ENCODE peak calls at places on chromosomes 3 and 15, in ten cellular contexts. One of them, this sample, is unnamed.

GRCh38 chr3:94036909-94037507 is 8.6 kb upstream of the STX19 start:
- DNase-seq in cardiac fibroblast: peak; percentile 49
- DNase-seq in NCI-H510A: no peak
- DNase-seq in hepatic stellate cell: peak; percentile 40
- DNase-seq in AG04450: peak; percentile 4
- DNase-seq in IMR-90: peak; percentile 62
- DNase-seq in stimulated activated CD8-positive, alpha-beta memory T cell treated with anti-CD3 and anti-CD28 coated beads, Interleukin-15, amount 100 ng/mL, for 1 hour: no peak
- DNase-seq in KBM-7: peak; percentile 43
- DNase-seq in natural killer cell treated with Interleukin-12 subunit alpha and Interleukin-12 subunit beta and Interleukin-15 and Interleukin-18, amount 100 ng/mL, for 72 hours: no peak
- DNase-seq in choroid plexus epithelial cell: peak; percentile 70
- DNase-seq in this sample: no peak

GRCh38 chr3:3170998-3171397 is 8.5 kb downstream of the CRBN start:
- DNase-seq in cardiac fibroblast: peak; percentile 51
- DNase-seq in NCI-H510A: no peak
- DNase-seq in hepatic stellate cell: no peak
- DNase-seq in AG04450: no peak
- DNase-seq in IMR-90: peak; percentile 42
- DNase-seq in stimulated activated CD8-positive, alpha-beta memory T cell treated with anti-CD3 and anti-CD28 coated beads, Interleukin-15, amount 100 ng/mL, for 1 hour: no peak
- DNase-seq in KBM-7: peak; percentile 55
- DNase-seq in natural killer cell treated with Interleukin-12 subunit alpha and Interleukin-12 subunit beta and Interleukin-15 and Interleukin-18, amount 100 ng/mL, for 72 hours: no peak
- DNase-seq in choroid plexus epithelial cell: peak; percentile 71
- DNase-seq in this sample: no peak

GRCh38 chr15:50940506-50940905 is 32.0 kb downstream of the AP4E1 start:
- DNase-seq in cardiac fibroblast: peak; percentile 25
- DNase-seq in NCI-H510A: no peak
- DNase-seq in hepatic stellate cell: no peak
- DNase-seq in AG04450: no peak
- DNase-seq in IMR-90: peak; percentile 41
- DNase-seq in stimulated activated CD8-positive, alpha-beta memory T cell treated with anti-CD3 and anti-CD28 coated beads, Interleukin-15, amount 100 ng/mL, for 1 hour: no peak
- DNase-seq in KBM-7: no peak
- DNase-seq in natural killer cell treated with Interleukin-12 subunit alpha and Interleukin-12 subunit beta and Interleukin-15 and Interleukin-18, amount 100 ng/mL, for 72 hours: no peak
- DNase-seq in choroid plexus epithelial cell: peak; percentile 55
- DNase-seq in this sample: no peak

GRCh38 chr3:53198996-53199395 is 38.0 kb downstream of the PRKCD start:
- DNase-seq in cardiac fibroblast: no peak
- DNase-seq in NCI-H510A: no peak
- DNase-seq in hepatic stellate cell: no peak
- DNase-seq in AG04450: no peak
- DNase-seq in IMR-90: no peak
- DNase-seq in stimulated activated CD8-positive, alpha-beta memory T cell treated with anti-CD3 and anti-CD28 coated beads, Interleukin-15, amount 100 ng/mL, for 1 hour: no peak
- DNase-seq in KBM-7: no peak
- DNase-seq in natural killer cell treated with Interleukin-12 subunit alpha and Interleukin-12 subunit beta and Interleukin-15 and Interleukin-18, amount 100 ng/mL, for 72 hours: no peak
- DNase-seq in choroid plexus epithelial cell: no peak
- DNase-seq in this sample: no peak

GRCh38 chr15:68218847-68219798 is 10.4 kb downstream of the CLN6 start:
- DNase-seq in cardiac fibroblast: no peak
- DNase-seq in NCI-H510A: no peak
- DNase-seq in hepatic stellate cell: no peak
- DNase-seq in AG04450: no peak
- DNase-seq in IMR-90: no peak
- DNase-seq in stimulated activated CD8-positive, alpha-beta memory T cell treated with anti-CD3 and anti-CD28 coated beads, Interleukin-15, amount 100 ng/mL, for 1 hour: no peak
- DNase-seq in KBM-7: no peak
- DNase-seq in natural killer cell treated with Interleukin-12 subunit alpha and Interleukin-12 subunit beta and Interleukin-15 and Interleukin-18, amount 100 ng/mL, for 72 hours: no peak
- DNase-seq in choroid plexus epithelial cell: no peak
- DNase-seq in this sample: no peak

GRCh38 chr15:56739964-56740640 is 6.8 kb upstream of the ZNF280D start:
- DNase-seq in cardiac fibroblast: no peak
- DNase-seq in NCI-H510A: no peak
- DNase-seq in hepatic stellate cell: no peak
- DNase-seq in AG04450: no peak
- DNase-seq in IMR-90: no peak
- DNase-seq in stimulated activated CD8-positive, alpha-beta memory T cell treated with anti-CD3 and anti-CD28 coated beads, Interleukin-15, amount 100 ng/mL, for 1 hour: no peak
- DNase-seq in KBM-7: peak; percentile 49
- DNase-seq in natural killer cell treated with Interleukin-12 subunit alpha and Interleukin-12 subunit beta and Interleukin-15 and Interleukin-18, amount 100 ng/mL, for 72 hours: no peak
- DNase-seq in choroid plexus epithelial cell: no peak
- DNase-seq in this sample: no peak

GRCh38 chr15:101162701-101163483 is 89.0 kb downstream of the CHSY1 start:
- DNase-seq in cardiac fibroblast: peak; percentile 58
- DNase-seq in NCI-H510A: no peak
- DNase-seq in hepatic stellate cell: no peak
- DNase-seq in AG04450: no peak
- DNase-seq in IMR-90: no peak
- DNase-seq in stimulated activated CD8-positive, alpha-beta memory T cell treated with anti-CD3 and anti-CD28 coated beads, Interleukin-15, amount 100 ng/mL, for 1 hour: no peak
- DNase-seq in KBM-7: no peak
- DNase-seq in natural killer cell treated with Interleukin-12 subunit alpha and Interleukin-12 subunit beta and Interleukin-15 and Interleukin-18, amount 100 ng/mL, for 72 hours: no peak
- DNase-seq in choroid plexus epithelial cell: no peak
- DNase-seq in this sample: no peak

GRCh38 chr15:61736792-61737191 is 323.5 kb downstream of the VPS13C start:
- DNase-seq in cardiac fibroblast: no peak
- DNase-seq in NCI-H510A: no peak
- DNase-seq in hepatic stellate cell: no peak
- DNase-seq in AG04450: no peak
- DNase-seq in IMR-90: no peak
- DNase-seq in stimulated activated CD8-positive, alpha-beta memory T cell treated with anti-CD3 and anti-CD28 coated beads, Interleukin-15, amount 100 ng/mL, for 1 hour: no peak
- DNase-seq in KBM-7: peak; percentile 12
- DNase-seq in natural killer cell treated with Interleukin-12 subunit alpha and Interleukin-12 subunit beta and Interleukin-15 and Interleukin-18, amount 100 ng/mL, for 72 hours: no peak
- DNase-seq in choroid plexus epithelial cell: peak; percentile 6
- DNase-seq in this sample: no peak

GRCh38 chr3:48426401-48426909 is 3.4 kb downstream of the PLXNB1 start:
- DNase-seq in cardiac fibroblast: no peak
- DNase-seq in NCI-H510A: no peak
- DNase-seq in hepatic stellate cell: no peak
- DNase-seq in AG04450: no peak
- DNase-seq in IMR-90: no peak
- DNase-seq in stimulated activated CD8-positive, alpha-beta memory T cell treated with anti-CD3 and anti-CD28 coated beads, Interleukin-15, amount 100 ng/mL, for 1 hour: no peak
- DNase-seq in KBM-7: no peak
- DNase-seq in natural killer cell treated with Interleukin-12 subunit alpha and Interleukin-12 subunit beta and Interleukin-15 and Interleukin-18, amount 100 ng/mL, for 72 hours: no peak
- DNase-seq in choroid plexus epithelial cell: no peak
- DNase-seq in this sample: no peak

GRCh38 chr15:78715439-78715838 is 74.4 kb upstream of the CHRNB4 start:
- DNase-seq in cardiac fibroblast: no peak
- DNase-seq in NCI-H510A: no peak
- DNase-seq in hepatic stellate cell: no peak
- DNase-seq in AG04450: no peak
- DNase-seq in IMR-90: no peak
- DNase-seq in stimulated activated CD8-positive, alpha-beta memory T cell treated with anti-CD3 and anti-CD28 coated beads, Interleukin-15, amount 100 ng/mL, for 1 hour: no peak
- DNase-seq in KBM-7: no peak
- DNase-seq in natural killer cell treated with Interleukin-12 subunit alpha and Interleukin-12 subunit beta and Interleukin-15 and Interleukin-18, amount 100 ng/mL, for 72 hours: no peak
- DNase-seq in choroid plexus epithelial cell: no peak
- DNase-seq in this sample: no peak

GRCh38 chr3:191378142-191378541 is 47.8 kb upstream of the UTS2B start:
- DNase-seq in cardiac fibroblast: no peak
- DNase-seq in NCI-H510A: no peak
- DNase-seq in hepatic stellate cell: no peak
- DNase-seq in AG04450: no peak
- DNase-seq in IMR-90: no peak
- DNase-seq in stimulated activated CD8-positive, alpha-beta memory T cell treated with anti-CD3 and anti-CD28 coated beads, Interleukin-15, amount 100 ng/mL, for 1 hour: no peak
- DNase-seq in KBM-7: no peak
- DNase-seq in natural killer cell treated with Interleukin-12 subunit alpha and Interleukin-12 subunit beta and Interleukin-15 and Interleukin-18, amount 100 ng/mL, for 72 hours: no peak
- DNase-seq in choroid plexus epithelial cell: no peak
- DNase-seq in this sample: no peak

GRCh38 chr3:17494117-17494809 is 248.2 kb downstream of the TBC1D5 start:
- DNase-seq in cardiac fibroblast: peak; percentile 25
- DNase-seq in NCI-H510A: no peak
- DNase-seq in hepatic stellate cell: no peak
- DNase-seq in AG04450: no peak
- DNase-seq in IMR-90: no peak
- DNase-seq in stimulated activated CD8-positive, alpha-beta memory T cell treated with anti-CD3 and anti-CD28 coated beads, Interleukin-15, amount 100 ng/mL, for 1 hour: no peak
- DNase-seq in KBM-7: no peak
- DNase-seq in natural killer cell treated with Interleukin-12 subunit alpha and Interleukin-12 subunit beta and Interleukin-15 and Interleukin-18, amount 100 ng/mL, for 72 hours: no peak
- DNase-seq in choroid plexus epithelial cell: no peak
- DNase-seq in this sample: no peak

GRCh38 chr3:95810468-95810867 is 1003.9 kb upstream of the EPHA6 start:
- DNase-seq in cardiac fibroblast: no peak
- DNase-seq in NCI-H510A: no peak
- DNase-seq in hepatic stellate cell: no peak
- DNase-seq in AG04450: no peak
- DNase-seq in IMR-90: no peak
- DNase-seq in stimulated activated CD8-positive, alpha-beta memory T cell treated with anti-CD3 and anti-CD28 coated beads, Interleukin-15, amount 100 ng/mL, for 1 hour: no peak
- DNase-seq in KBM-7: no peak
- DNase-seq in natural killer cell treated with Interleukin-12 subunit alpha and Interleukin-12 subunit beta and Interleukin-15 and Interleukin-18, amount 100 ng/mL, for 72 hours: no peak
- DNase-seq in choroid plexus epithelial cell: no peak
- DNase-seq in this sample: no peak

GRCh38 chr3:65912647-65913046 is 126.1 kb downstream of the MAGI1 start:
- DNase-seq in cardiac fibroblast: no peak
- DNase-seq in NCI-H510A: no peak
- DNase-seq in hepatic stellate cell: no peak
- DNase-seq in AG04450: no peak
- DNase-seq in IMR-90: no peak
- DNase-seq in stimulated activated CD8-positive, alpha-beta memory T cell treated with anti-CD3 and anti-CD28 coated beads, Interleukin-15, amount 100 ng/mL, for 1 hour: no peak
- DNase-seq in KBM-7: no peak
- DNase-seq in natural killer cell treated with Interleukin-12 subunit alpha and Interleukin-12 subunit beta and Interleukin-15 and Interleukin-18, amount 100 ng/mL, for 72 hours: no peak
- DNase-seq in choroid plexus epithelial cell: no peak
- DNase-seq in this sample: no peak